ENCODE peak calls at places on chromosomes 12 and 14, in nine cellular contexts. T is IMR-90, C is HFF-Myc, O is foreskin fibroblast, K is EH, I is left kidney, G is PC-3, L is caudate nucleus, U is DMS79 treated with DMSO at 0.1 percent for 48 hours. X is an unnamed sample.

GRCh38 chr12:132886529-132887477 is 602 bp downstream of the CHFR start:
- DNase-seq in T (peak), C (no peak), O (no peak), K (no peak), I (peak), G (no peak), L (no peak), U (no peak), X (no peak)

GRCh38 chr12:100141998-100142850 is 450 bp downstream of the BLTP3B start:
- DNase-seq in T (no peak), C (no peak), O (peak), K (no peak), I (peak), G (peak), L (no peak), U (peak), X (peak)

GRCh38 chr12:27511031-27511722 is 12.8 kb upstream of the PPFIBP1 start:
- DNase-seq in T (peak), C (no peak), O (no peak), K (no peak), I (no peak), G (no peak), L (no peak), U (no peak), X (no peak)

GRCh38 chr12:84793558-84794367 is 118.8 kb downstream of the SLC6A15 start:
- DNase-seq in T (peak), C (no peak), O (no peak), K (peak), I (no peak), G (peak), L (no peak), U (no peak), X (no peak)

GRCh38 chr12:120640840-120641833 is 711 bp downstream of the CABP1 start:
- DNase-seq in T (peak), C (no peak), O (peak), K (peak), I (peak), G (peak), L (no peak), U (no peak), X (no peak)

GRCh38 chr12:67161322-67161918 is 107.7 kb upstream of the CAND1 start:
- DNase-seq in T (peak), C (peak), O (peak), K (peak), I (peak), G (peak), L (no peak), U (no peak), X (peak)

GRCh38 chr12:50986961-50987737 is 34.8 kb downstream of the HIGD1C start:
- DNase-seq in T (peak), C (peak), O (peak), K (peak), I (peak), G (peak), L (no peak), U (no peak), X (peak)

GRCh38 chr14:72894623-72895378 is 900 bp upstream of the DPF3 start:
- DNase-seq in T (no peak), C (no peak), O (no peak), K (peak), I (peak), G (peak), L (no peak), U (peak), X (no peak)

GRCh38 chr12:55336002-55336401 is 5.5 kb downstream of the OR6C3 start:
- DNase-seq in T (no peak), C (no peak), O (no peak), K (no peak), I (no peak), G (no peak), L (no peak), U (no peak), X (no peak)